ENCODE peak calls at places on chromosomes 6 and 20, in six cellular contexts. U is mammary epithelial cell, B is HTR-8/SVneo, I is ELR, E is AG09319, M is mucosa of gallbladder. Y is an unnamed sample.

GRCh38 chr6:125469915-125470314 is 168.1 kb upstream of the HDDC2 start:
- DNase-seq in U (no peak), B (no peak), I (peak; percentile 4), E (no peak), M (no peak), Y (no peak)

GRCh38 chr20:60970601-60971000 is 281.5 kb upstream of the CDH4 start:
- DNase-seq in U (no peak), B (no peak), I (no peak), E (no peak), M (no peak), Y (no peak)

GRCh38 chr6:10745116-10745515 is 2.5 kb upstream of the TMEM14B start:
- DNase-seq in U (no peak), B (no peak), I (no peak), E (no peak), M (no peak), Y (no peak)

GRCh38 chr6:143536461-143536865 is 24.9 kb upstream of the FUCA2 start:
- DNase-seq in U (peak; percentile 45), B (peak; percentile 11), I (peak; percentile 68), E (no peak), M (peak; percentile 54), Y (peak; percentile 85)

GRCh38 chr6:130473886-130474285 is 108.1 kb downstream of the TMEM200A start:
- DNase-seq in U (peak; percentile 96), B (no peak), I (peak; percentile 97), E (peak; percentile 12), M (no peak), Y (no peak)

GRCh38 chr20:62320581-62321354 is 18.0 kb downstream of the ADRM1 start:
- DNase-seq in U (no peak), B (no peak), I (peak; percentile 54), E (no peak), M (no peak), Y (no peak)

GRCh38 chr20:36585410-36586125 is 12.2 kb downstream of the TGIF2 start:
- DNase-seq in U (peak; percentile 95), B (no peak), I (peak; percentile 91), E (no peak), M (no peak), Y (no peak)

GRCh38 chr20:47280228-47280627 is 76.3 kb downstream of the ZMYND8 start:
- DNase-seq in U (no peak), B (no peak), I (no peak), E (no peak), M (no peak), Y (no peak)

GRCh38 chr6:70790483-70790882 is 122.8 kb downstream of the SMAP1 start:
- DNase-seq in U (no peak), B (no peak), I (no peak), E (no peak), M (no peak), Y (no peak)

GRCh38 chr20:3420211-3420707 is 12.8 kb upstream of the DNAAF9 start:
- DNase-seq in U (peak; percentile 93), B (no peak), I (peak; percentile 29), E (no peak), M (peak; percentile 23), Y (no peak)

GRCh38 chr20:50673146-50673830 is 18.1 kb downstream of the RIPOR3 start:
- DNase-seq in U (no peak), B (no peak), I (no peak), E (no peak), M (no peak), Y (no peak)

GRCh38 chr6:47698342-47698787 is at the start of gene ADGRF4:
- DNase-seq in U (peak; percentile 98), B (peak; percentile 43), I (peak; percentile 74), E (no peak), M (peak; percentile 50), Y (no peak)

GRCh38 chr6:29631860-29632731 is 887 bp downstream of the GABBR1 start:
- DNase-seq in U (peak; percentile 52), B (peak; percentile 59), I (peak; percentile 69), E (no peak), M (no peak), Y (peak; percentile 90)

GRCh38 chr6:107819217-107819616 is 4.9 kb downstream of the SCML4 start:
- DNase-seq in U (peak; percentile 45), B (no peak), I (no peak), E (no peak), M (peak; percentile 3), Y (no peak)

GRCh38 chr6:10720229-10720959 is 2.5 kb upstream of the TMEM14C start:
- DNase-seq in U (peak; percentile 43), B (no peak), I (peak; percentile 42), E (no peak), M (peak; percentile 37), Y (peak; percentile 69)